ENCODE peak calls at places on chromosomes 12 and 14, in six cellular contexts. O, Q, M, V, D and A are unnamed samples.

GRCh38 chr14:102508774-102509743 is 517 bp downstream of the ANKRD9 start:
- DNase-seq in O (peak; percentile 31), Q (peak; percentile 35), M (no peak), V (no peak), D (no peak), A (no peak)

GRCh38 chr12:49198431-49199155 is 9.7 kb upstream of the TUBA1A start:
- DNase-seq in O (peak; percentile 76), Q (no peak), M (peak; percentile 67), V (peak; percentile 91), D (no peak), A (no peak)

GRCh38 chr14:95062220-95062619 is 95.1 kb downstream of the DICER1 start:
- DNase-seq in O (no peak), Q (no peak), M (no peak), V (no peak), D (no peak), A (no peak)

GRCh38 chr12:54207539-54208267 is 18.9 kb upstream of the SMUG1 start:
- DNase-seq in O (peak; percentile 37), Q (peak; percentile 69), M (peak; percentile 80), V (peak; percentile 53), D (peak; percentile 69), A (peak; percentile 39)

GRCh38 chr14:72332054-72332453 is 399.8 kb downstream of the RGS6 start:
- DNase-seq in O (no peak), Q (no peak), M (no peak), V (no peak), D (no peak), A (no peak)

GRCh38 chr12:28543021-28543890 is 353.0 kb downstream of the CCDC91 start:
- DNase-seq in O (no peak), Q (no peak), M (no peak), V (no peak), D (no peak), A (no peak)

GRCh38 chr14:50335389-50335788 is 23.3 kb downstream of the DMAC2L start:
- DNase-seq in O (peak; percentile 87), Q (no peak), M (peak; percentile 92), V (no peak), D (no peak), A (peak; percentile 56)

GRCh38 chr14:70086685-70087379 is 101.9 kb downstream of the SLC8A3 start:
- DNase-seq in O (peak; percentile 26), Q (no peak), M (peak; percentile 38), V (peak; percentile 13), D (no peak), A (peak; percentile 50)

GRCh38 chr12:34403706-34404376 is 381.5 kb downstream of the ALG10 start:
- DNase-seq in O (no peak), Q (no peak), M (no peak), V (no peak), D (no peak), A (no peak)